ENCODE peak calls at places on chromosome 13, in six cellular contexts. H is right cardiac atrium; G is sciatic nerve; B is left lung; K is activated CD8-positive, alpha-beta memory T cell treated with anti-CD3 and anti-CD28 coated beads, Interleukin-2, amount 10 ng/mL, durations not matched to agents 7 days and 5 days; N is activated CD8-positive, alpha-beta T cell treated with anti-CD3 and anti-CD28 coated beads, Interleukin-2, amount 10 ng/mL, durations not matched to agents 7 days and 5 days. X is an unnamed sample.

GRCh38 chr13:94329754-94330551 is 149.5 kb downstream of the DCT start:
- ATAC-seq in K (no peak), B (peak; percentile 72), H (peak; percentile 79), G (peak; percentile 91), N (no peak), X (peak; percentile 89)

GRCh38 chr13:98541211-98541610 is 35.7 kb downstream of the STK24 start:
- ATAC-seq in N (no peak), H (no peak), K (no peak), G (peak; percentile 45), B (no peak), X (no peak)

GRCh38 chr13:73399347-73400216 is 340.8 kb downstream of the KLF5 start:
- ATAC-seq in B (no peak), N (no peak), G (peak; percentile 53), K (no peak), H (no peak), X (peak; percentile 71)

GRCh38 chr13:41212881-41213280 is 18.5 kb upstream of the KBTBD7 start:
- ATAC-seq in G (no peak), H (no peak), K (no peak), B (no peak), N (no peak), X (no peak)

GRCh38 chr13:97566907-97567306 is 132.9 kb downstream of the RAP2A start:
- ATAC-seq in N (no peak), H (no peak), B (no peak), K (no peak), G (no peak), X (no peak)

GRCh38 chr13:20882206-20882605 is 20.3 kb downstream of the XPO4 start:
- ATAC-seq in B (no peak), G (no peak), N (no peak), H (no peak), K (no peak), X (no peak)

GRCh38 chr13:49777746-49778614 is 14.5 kb downstream of the KPNA3 start:
- ATAC-seq in G (no peak), K (no peak), B (no peak), H (no peak), N (no peak), X (no peak)

GRCh38 chr13:59782696-59783095 is 381.0 kb downstream of the DIAPH3 start:
- ATAC-seq in H (no peak), G (no peak), B (no peak), K (no peak), N (no peak), X (no peak)

GRCh38 chr13:51532736-51533197 is 51.5 kb upstream of the WDFY2 start:
- ATAC-seq in N (peak; percentile 63), G (no peak), H (no peak), K (peak; percentile 29), B (no peak), X (no peak)

GRCh38 chr13:27964741-27965323 is 4.3 kb downstream of the CDX2 start:
- ATAC-seq in N (no peak), G (no peak), H (no peak), B (no peak), K (no peak), X (no peak)

GRCh38 chr13:100715604-100716003 is 41.0 kb upstream of the TMTC4 start:
- ATAC-seq in B (no peak), G (no peak), K (no peak), N (no peak), H (no peak), X (no peak)